ENCODE peak calls at places on chromosomes 4 and X, in five cellular contexts. M, G, O, S and W are unnamed samples.

GRCh38 chr4:41204400-41204978 is 9.9 kb downstream of the APBB2 start:
- DNase-seq in M (no peak), G (no peak), O (no peak), S (no peak), W (no peak)

GRCh38 chrX:153184787-153185186 is 5.7 kb downstream of the MAGEA1 start:
- DNase-seq in M (no peak), G (no peak), O (no peak), S (no peak), W (no peak)

GRCh38 chrX:106726485-106727437 is at the start of gene RNF128:
- DNase-seq in M (peak), G (peak), O (peak), S (no peak), W (no peak)

GRCh38 chr4:24843121-24843520 is 47.7 kb downstream of the SOD3 start:
- DNase-seq in M (no peak), G (no peak), O (no peak), S (no peak), W (no peak)

GRCh38 chr4:36249605-36250004 is 5.3 kb upstream of the ARAP2 start:
- DNase-seq in M (no peak), G (no peak), O (no peak), S (no peak), W (no peak)

GRCh38 chrX:113305496-113305895 is 464.9 kb upstream of the AMOT start:
- DNase-seq in M (no peak), G (no peak), O (no peak), S (no peak), W (no peak)

GRCh38 chrX:136214551-136214950 is 36.6 kb downstream of the MAP7D3 start:
- DNase-seq in M (no peak), G (no peak), O (no peak), S (no peak), W (no peak)

GRCh38 chr4:139763668-139764067 is 98.0 kb downstream of the MGST2 start:
- DNase-seq in M (peak), G (no peak), O (no peak), S (no peak), W (no peak)

GRCh38 chrX:106780664-106781377 is 21.7 kb upstream of the TBC1D8B start:
- DNase-seq in M (no peak), G (no peak), O (no peak), S (no peak), W (no peak)

GRCh38 chr4:30719363-30720020 is 677 bp upstream of the PCDH7 start:
- DNase-seq in M (peak), G (peak), O (peak), S (no peak), W (no peak)

GRCh38 chr4:7201351-7202305 is 9.3 kb downstream of the SORCS2 start:
- DNase-seq in M (peak), G (no peak), O (no peak), S (no peak), W (no peak)

GRCh38 chrX:104318330-104319009 is 63.7 kb upstream of the ESX1 start:
- DNase-seq in M (no peak), G (peak), O (no peak), S (no peak), W (no peak)

GRCh38 chrX:16039834-16040233 is 83.5 kb upstream of the GRPR start:
- DNase-seq in M (no peak), G (no peak), O (no peak), S (no peak), W (no peak)

GRCh38 chrX:20454117-20454516 is 187.4 kb upstream of the RPS6KA3 start:
- DNase-seq in M (no peak), G (no peak), O (no peak), S (no peak), W (no peak)

GRCh38 chr4:112751447-112751846 is 114.5 kb downstream of the LARP7 start:
- DNase-seq in M (no peak), G (no peak), O (no peak), S (no peak), W (no peak)

GRCh38 chrX:17552251-17552650 is 177.3 kb downstream of the NHS start:
- DNase-seq in M (no peak), G (no peak), O (no peak), S (no peak), W (no peak)

GRCh38 chrX:140500427-140500826 is 4.4 kb downstream of the SOX3 start:
- DNase-seq in M (no peak), G (no peak), O (no peak), S (no peak), W (no peak)

GRCh38 chrX:129360175-129360574 is 163.1 kb downstream of the SMARCA1 start:
- DNase-seq in M (peak), G (peak), O (peak), S (peak), W (no peak)

GRCh38 chrX:21735753-21736127 is 22.2 kb downstream of the SMPX start:
- DNase-seq in M (no peak), G (no peak), O (no peak), S (no peak), W (no peak)

GRCh38 chr4:84530871-84531270 is 31.8 kb upstream of the NKX6-1 start:
- DNase-seq in M (no peak), G (no peak), O (no peak), S (no peak), W (no peak)

GRCh38 chr4:73405138-73405537 is 1.1 kb downstream of the ALB start:
- DNase-seq in M (no peak), G (no peak), O (no peak), S (no peak), W (no peak)

GRCh38 chr4:84681488-84682274 is 98.8 kb downstream of the CDS1 start:
- DNase-seq in M (peak), G (no peak), O (no peak), S (no peak), W (no peak)

GRCh38 chr4:24511371-24512063 is 72.8 kb downstream of the DHX15 start:
- DNase-seq in M (no peak), G (no peak), O (no peak), S (no peak), W (no peak)

GRCh38 chrX:18899796-18900380 is 84.0 kb downstream of the PHKA2 start:
- DNase-seq in M (no peak), G (no peak), O (peak), S (no peak), W (no peak)

GRCh38 chrX:43861750-43862149 is 20.5 kb downstream of the MAOB start:
- DNase-seq in M (no peak), G (no peak), O (no peak), S (no peak), W (no peak)

GRCh38 chrX:10512741-10513140 is 107.6 kb downstream of the MID1 start:
- DNase-seq in M (no peak), G (no peak), O (no peak), S (no peak), W (no peak)

GRCh38 chr4:1776521-1777161 is 16.5 kb upstream of the FGFR3 start:
- DNase-seq in M (no peak), G (no peak), O (no peak), S (no peak), W (no peak)

GRCh38 chrX:136755411-136755810 is 25.3 kb downstream of the ARHGEF6 start:
- DNase-seq in M (no peak), G (no peak), O (no peak), S (no peak), W (no peak)

GRCh38 chr4:161850631-161851030 is 313.2 kb downstream of the FSTL5 start:
- DNase-seq in M (no peak), G (no peak), O (no peak), S (no peak), W (no peak)

GRCh38 chr4:17120761-17121160 is 222.3 kb upstream of the LDB2 start:
- DNase-seq in M (no peak), G (no peak), O (no peak), S (no peak), W (no peak)